ENCODE peak calls at places on chromosomes 3 and 15, in five cellular contexts. Y is cardiac fibroblast, U is fibroblast of mammary gland, M is HL-60, H is HFFc6. N is an unnamed sample.

GRCh38 chr3:13213490-13213889 is 140.3 kb upstream of the IQSEC1 start:
- DNase-seq in Y (no peak), U (no peak), M (no peak), H (no peak), N (no peak)

GRCh38 chr15:39629906-39630305 is 49.0 kb downstream of the THBS1 start:
- DNase-seq in Y (no peak), U (no peak), M (no peak), H (no peak), N (no peak)

GRCh38 chr3:140234256-140234655 is 299.3 kb downstream of the CLSTN2 start:
- DNase-seq in Y (no peak), U (no peak), M (no peak), H (no peak), N (no peak)

GRCh38 chr3:189372205-189372764 is 200.5 kb downstream of the TPRG1 start:
- DNase-seq in Y (no peak), U (no peak), M (no peak), H (no peak), N (no peak)

GRCh38 chr15:70935631-70936030 is 43.0 kb downstream of the LRRC49 start:
- DNase-seq in Y (no peak), U (no peak), M (no peak), H (no peak), N (no peak)

GRCh38 chr3:66406841-66407240 is 94.0 kb downstream of the LRIG1 start:
- DNase-seq in Y (no peak), U (no peak), M (no peak), H (no peak), N (no peak)

GRCh38 chr3:185631508-185632206 is 45.6 kb downstream of the SENP2 start:
- DNase-seq in Y (no peak), U (peak; percentile 18), M (no peak), H (no peak), N (no peak)

GRCh38 chr3:37183375-37183831 is 9.0 kb upstream of the LRRFIP2 start:
- DNase-seq in Y (peak; percentile 94), U (peak; percentile 97), M (no peak), H (peak; percentile 91), N (no peak)

GRCh38 chr15:40793216-40793989 is 13.5 kb upstream of the ZFYVE19 start:
- DNase-seq in Y (peak; percentile 94), U (peak; percentile 99), M (no peak), H (peak; percentile 88), N (peak; percentile 27)

GRCh38 chr3:152497457-152497856 is 228.7 kb downstream of the MBNL1 start:
- DNase-seq in Y (peak; percentile 92), U (peak; percentile 88), M (no peak), H (no peak), N (no peak)

GRCh38 chr3:24137958-24138875 is 193.1 kb downstream of the NR1D2 start:
- DNase-seq in Y (no peak), U (no peak), M (no peak), H (no peak), N (no peak)

GRCh38 chr3:13018039-13018431 is 55.2 kb downstream of the IQSEC1 start:
- DNase-seq in Y (peak; percentile 19), U (peak; percentile 41), M (no peak), H (no peak), N (no peak)

GRCh38 chr3:127593187-127593586 is 2.7 kb upstream of the TPRA1 start:
- DNase-seq in Y (no peak), U (no peak), M (no peak), H (no peak), N (no peak)

GRCh38 chr3:102174312-102174712 is 260.5 kb upstream of the ZPLD1 start:
- DNase-seq in Y (peak; percentile 30), U (peak; percentile 44), M (no peak), H (peak; percentile 89), N (no peak)

GRCh38 chr3:79202471-79203143 is 565.2 kb downstream of the ROBO1 start:
- DNase-seq in Y (no peak), U (no peak), M (no peak), H (no peak), N (no peak)

GRCh38 chr3:61884794-61885193 is 323.4 kb downstream of the PTPRG start:
- DNase-seq in Y (no peak), U (no peak), M (no peak), H (no peak), N (no peak)

GRCh38 chr3:47227678-47228077 is 54.9 kb downstream of the KIF9 start:
- DNase-seq in Y (no peak), U (no peak), M (no peak), H (no peak), N (no peak)

GRCh38 chr3:160196511-160197104 is 28.6 kb upstream of the C3orf80 start:
- DNase-seq in Y (peak; percentile 84), U (peak; percentile 92), M (no peak), H (no peak), N (no peak)

GRCh38 chr15:101175396-101175795 is 76.5 kb downstream of the CHSY1 start:
- DNase-seq in Y (no peak), U (no peak), M (peak; percentile 82), H (no peak), N (no peak)

GRCh38 chr3:43894176-43895049 is 203.7 kb downstream of the ABHD5 start:
- DNase-seq in Y (peak; percentile 82), U (peak; percentile 70), M (peak; percentile 9), H (no peak), N (peak; percentile 66)

GRCh38 chr15:48358681-48359152 is 27.5 kb downstream of the DUT start:
- DNase-seq in Y (peak; percentile 54), U (peak; percentile 85), M (no peak), H (no peak), N (no peak)

GRCh38 chr15:67403428-67403827 is 117.5 kb upstream of the C15orf61 start:
- DNase-seq in Y (no peak), U (no peak), M (no peak), H (no peak), N (no peak)

GRCh38 chr3:147377412-147378185 is 28.7 kb downstream of the ZIC4 start:
- DNase-seq in Y (no peak), U (no peak), M (no peak), H (no peak), N (no peak)

GRCh38 chr15:71807125-71807629 is 3.2 kb upstream of the NR2E3 start:
- DNase-seq in Y (no peak), U (no peak), M (no peak), H (no peak), N (no peak)

GRCh38 chr15:40510201-40510600 is 39.4 kb downstream of the CHST14 start:
- DNase-seq in Y (peak; percentile 31), U (no peak), M (no peak), H (no peak), N (no peak)

GRCh38 chr3:100602506-100603444 is 6.6 kb upstream of the ADGRG7 start:
- DNase-seq in Y (peak; percentile 21), U (peak; percentile 15), M (no peak), H (no peak), N (no peak)

GRCh38 chr3:55968331-55968730 is 481.2 kb upstream of the WNT5A start:
- DNase-seq in Y (no peak), U (no peak), M (no peak), H (no peak), N (no peak)

GRCh38 chr3:13227315-13228165 is 154.3 kb upstream of the IQSEC1 start:
- DNase-seq in Y (no peak), U (no peak), M (no peak), H (no peak), N (no peak)

GRCh38 chr3:50268703-50269451 is at the start of gene SEMA3B:
- DNase-seq in Y (peak; percentile 50), U (no peak), M (no peak), H (peak; percentile 64), N (no peak)

GRCh38 chr15:71334434-71334833 is 219.2 kb downstream of the THSD4 start:
- DNase-seq in Y (no peak), U (no peak), M (no peak), H (no peak), N (no peak)

GRCh38 chr15:25863067-25863967 is at the start of gene ATP10A:
- DNase-seq in Y (peak; percentile 53), U (peak; percentile 62), M (no peak), H (peak; percentile 51), N (peak; percentile 61)

GRCh38 chr15:68340711-68341671 is 63.4 kb downstream of the FEM1B start:
- DNase-seq in Y (no peak), U (no peak), M (no peak), H (no peak), N (no peak)

GRCh38 chr15:40310001-40310959 is 2.5 kb upstream of the PLCB2 start:
- DNase-seq in Y (peak; percentile 57), U (peak; percentile 30), M (peak; percentile 84), H (no peak), N (peak; percentile 80)

GRCh38 chr3:18778602-18779001 is 353.5 kb upstream of the SATB1 start:
- DNase-seq in Y (no peak), U (no peak), M (no peak), H (no peak), N (no peak)

GRCh38 chr15:77060560-77060959 is 10.3 kb downstream of the TSPAN3 start:
- DNase-seq in Y (peak; percentile 63), U (peak; percentile 76), M (no peak), H (peak; percentile 25), N (no peak)

GRCh38 chr3:24679429-24679828 is 184.8 kb upstream of the THRB start:
- DNase-seq in Y (no peak), U (no peak), M (no peak), H (no peak), N (no peak)

GRCh38 chr3:45055411-45056143 is 29.5 kb downstream of the CLEC3B start:
- DNase-seq in Y (peak; percentile 56), U (peak; percentile 84), M (peak; percentile 39), H (peak; percentile 79), N (peak; percentile 42)
- TF ChIP-seq CTCF in Y (no peak), U (peak; percentile 10), M (no peak), H (peak; percentile 61), N (peak; percentile 34)

GRCh38 chr15:57506422-57506821 is 85.3 kb upstream of the MYZAP start:
- DNase-seq in Y (no peak), U (no peak), M (no peak), H (no peak), N (no peak)
- TF ChIP-seq CTCF in Y (peak; percentile 16), U (peak; percentile 13), M (no peak), H (peak; percentile 23), N (no peak)

DNA sequence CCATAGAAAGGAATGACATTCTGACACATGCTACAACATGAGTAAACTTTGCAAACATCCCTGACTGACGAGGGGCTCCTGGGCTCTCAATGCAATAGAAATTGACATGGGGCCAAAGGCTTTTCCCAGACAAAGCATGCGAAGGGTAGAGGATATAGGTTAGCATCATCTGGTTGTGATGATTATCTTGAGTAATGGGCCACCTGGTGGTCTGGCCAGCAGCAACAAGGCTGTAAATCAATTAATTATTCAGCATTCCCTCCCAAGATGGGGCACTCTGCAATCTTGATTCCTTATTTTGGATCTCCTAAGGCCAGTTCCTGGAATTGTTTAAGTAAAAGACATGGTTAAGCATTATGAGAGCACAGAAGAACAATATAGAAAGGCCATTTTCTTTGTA is 99.2 kb downstream of the AGBL1 start:
- DNase-seq in Y (no peak), U (no peak), M (no peak), H (no peak), N (no peak)
- TF ChIP-seq CTCF in Y (no peak), U (no peak), M (no peak), H (no peak), N (no peak)

GRCh38 chr3:45546636-45547201 is 47.8 kb upstream of the LIMD1 start:
- DNase-seq in Y (no peak), U (no peak), M (no peak), H (no peak), N (peak; percentile 71)
- TF ChIP-seq CTCF in Y (peak; percentile 32), U (peak; percentile 41), M (no peak), H (peak; percentile 75), N (peak; percentile 63)

N was measured in activated CD8-positive, alpha-beta T cell treated with anti-CD3 and anti-CD28 coated beads for 36 hours.